ENCODE peak calls at places on chromosomes 13 and 19, in seven cellular contexts. M is HCT116, X is K562, W is Panc1, P is HepG2, I is GM12878, U is H1. A is an unnamed sample.

GRCh38 chr19:10735741-10736140 is 17.9 kb downstream of the DNM2 start:
- DNase-seq in M (no peak), X (no peak), W (no peak), P (no peak), I (no peak), U (no peak), A (no peak)

GRCh38 chr13:21537105-21537504 is 66.9 kb downstream of the MICU2 start:
- DNase-seq in M (no peak), X (no peak), W (no peak), P (no peak), I (no peak), U (no peak), A (no peak)

GRCh38 chr13:29081697-29082440 is 261.7 kb downstream of the MTUS2 start:
- DNase-seq in M (no peak), X (no peak), W (no peak), P (no peak), I (no peak), U (no peak), A (no peak)

GRCh38 chr13:45468676-45469075 is 3.9 kb downstream of the COG3 start:
- DNase-seq in M (no peak), X (peak), W (no peak), P (no peak), I (no peak), U (no peak), A (peak)

GRCh38 chr19:52602931-52603330 is 32.8 kb downstream of the ZNF701 start:
- DNase-seq in M (no peak), X (no peak), W (no peak), P (no peak), I (no peak), U (no peak), A (no peak)

GRCh38 chr19:29662604-29663404 is 2.5 kb upstream of the PLEKHF1 start:
- DNase-seq in M (no peak), X (peak), W (no peak), P (no peak), I (no peak), U (no peak), A (no peak)

GRCh38 chr19:34128558-34129250 is 43.6 kb upstream of the LSM14A start:
- DNase-seq in M (no peak), X (no peak), W (no peak), P (no peak), I (no peak), U (no peak), A (no peak)

GRCh38 chr13:57636811-57637210 is 5.3 kb downstream of the PCDH17 start:
- DNase-seq in M (no peak), X (no peak), W (no peak), P (no peak), I (no peak), U (no peak), A (no peak)

GRCh38 chr13:38405216-38405615 is 55.6 kb downstream of the UFM1 start:
- DNase-seq in M (no peak), X (no peak), W (no peak), P (no peak), I (no peak), U (no peak), A (no peak)

GRCh38 chr19:39397360-39398296 is 6.5 kb downstream of the MED29 start:
- DNase-seq in M (peak), X (peak), W (peak), P (peak), I (no peak), U (no peak), A (peak)

GRCh38 chr13:113465241-113465640 is 12.0 kb upstream of the ADPRHL1 start:
- DNase-seq in M (no peak), X (no peak), W (no peak), P (no peak), I (no peak), U (no peak), A (no peak)

GRCh38 chr19:40601061-40601973 is at the start of gene LTBP4:
- DNase-seq in M (no peak), X (peak), W (no peak), P (no peak), I (no peak), U (no peak), A (peak)

GRCh38 chr13:113989585-113990300 is 15.9 kb upstream of the C13orf46 start:
- DNase-seq in M (no peak), X (no peak), W (no peak), P (no peak), I (no peak), U (no peak), A (no peak)

GRCh38 chr19:44891016-44891882 is at the start of gene TOMM40:
- DNase-seq in M (no peak), X (no peak), W (no peak), P (peak), I (no peak), U (no peak), A (peak)
- TF ChIP-seq SIN3A in M (no peak), X (peak), W (peak), P (peak), I (peak), U (peak), A (no peak)

GRCh38 chr19:46915386-46915785 is 54.6 kb downstream of the ARHGAP35 start:
- DNase-seq in M (no peak), X (no peak), W (no peak), P (peak), I (no peak), U (no peak), A (no peak)
- TF ChIP-seq SIN3A in M (no peak), X (no peak), W (no peak), P (no peak), I (no peak), U (no peak), A (no peak)

DNA sequence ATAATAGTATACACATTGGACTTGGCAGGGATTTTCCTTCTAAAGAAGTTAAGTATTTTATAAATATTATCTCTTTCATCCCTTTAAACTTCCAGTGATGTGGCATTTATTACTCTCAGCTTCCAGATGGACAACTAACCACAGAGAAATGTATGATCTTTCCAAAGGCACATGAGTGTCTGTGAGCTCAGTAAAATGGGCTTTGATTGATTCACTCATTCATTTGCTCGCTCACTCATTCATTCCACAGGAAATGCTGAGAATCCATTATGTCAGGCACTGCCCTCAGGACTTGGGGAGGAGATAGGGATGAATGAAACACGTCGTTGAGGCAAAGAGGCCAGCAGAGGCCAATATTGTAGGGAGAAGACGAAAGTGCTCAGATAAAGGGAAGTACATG is 359.4 kb downstream of the EFNB2 start:
- DNase-seq in M (no peak), X (no peak), W (no peak), P (no peak), I (no peak), U (no peak), A (no peak)
- TF ChIP-seq SIN3A in M (no peak), X (no peak), W (no peak), P (no peak), I (no peak), U (no peak), A (no peak)

GRCh38 chr13:73222627-73223026 is 163.8 kb downstream of the KLF5 start:
- DNase-seq in M (no peak), X (no peak), W (no peak), P (no peak), I (no peak), U (no peak), A (no peak)

GRCh38 chr13:73220966-73221720 is 162.3 kb downstream of the KLF5 start:
- DNase-seq in M (no peak), X (no peak), W (no peak), P (no peak), I (no peak), U (no peak), A (no peak)

GRCh38 chr13:73224708-73225107 is 165.9 kb downstream of the KLF5 start:
- DNase-seq in M (no peak), X (no peak), W (no peak), P (no peak), I (no peak), U (no peak), A (no peak)

GRCh38 chr13:73225983-73226382 is 167.2 kb downstream of the KLF5 start:
- DNase-seq in M (no peak), X (no peak), W (no peak), P (no peak), I (no peak), U (no peak), A (no peak)

GRCh38 chr13:73223372-73223781 is 164.6 kb downstream of the KLF5 start:
- DNase-seq in M (no peak), X (no peak), W (no peak), P (no peak), I (peak), U (no peak), A (no peak)
- TF ChIP-seq SIN3A in M (no peak), X (no peak), W (no peak), P (no peak), I (no peak), U (no peak), A (no peak)

DNA sequence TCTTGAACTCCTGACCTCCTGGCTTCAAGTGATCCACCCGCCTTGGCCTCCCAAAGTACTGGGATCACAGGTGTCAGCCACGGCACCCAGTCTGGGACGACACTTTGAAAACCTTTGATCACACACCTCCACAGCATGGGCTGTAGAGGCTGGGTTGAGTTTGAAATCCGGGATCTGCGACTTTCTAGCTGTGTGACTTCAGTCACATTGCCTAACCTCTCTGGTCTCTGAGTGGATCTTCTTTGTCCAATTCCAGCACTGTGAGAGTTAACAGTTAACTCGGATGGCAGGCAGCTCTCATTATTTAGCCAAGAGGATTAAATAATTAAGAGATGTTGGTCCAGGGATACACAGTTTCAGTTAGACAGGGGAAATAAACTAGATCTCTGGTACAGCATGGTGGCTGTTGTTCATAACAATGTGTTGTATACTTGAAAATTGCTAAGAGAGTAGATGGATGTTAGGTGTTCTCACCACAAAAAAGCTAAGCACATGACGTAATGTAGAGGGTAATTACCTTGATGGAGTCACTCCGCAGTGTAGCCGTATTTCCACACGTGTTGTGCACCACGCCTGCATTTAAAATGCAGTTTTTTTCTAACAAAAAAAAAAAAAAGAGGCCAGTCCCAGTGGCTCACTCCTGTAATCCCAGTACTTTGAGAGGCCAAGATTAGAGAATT is 1.9 kb downstream of the GALP start:
- DNase-seq in M (no peak), X (no peak), W (no peak), P (no peak), I (no peak), U (no peak), A (no peak)
- TF ChIP-seq SIN3A in M (no peak), X (no peak), W (no peak), P (no peak), I (no peak), U (no peak), A (no peak)

GRCh38 chr13:78382481-78382880 is 220.9 kb downstream of the POU4F1 start:
- DNase-seq in M (no peak), X (no peak), W (no peak), P (no peak), I (no peak), U (no peak), A (no peak)
- TF ChIP-seq SIN3A in M (no peak), X (no peak), W (no peak), P (no peak), I (no peak), U (no peak), A (no peak)

GRCh38 chr19:43798546-43799409 is 3.5 kb downstream of the LYPD5 start:
- DNase-seq in M (peak), X (peak), W (no peak), P (no peak), I (no peak), U (no peak), A (peak)
- TF ChIP-seq SIN3A in M (peak), X (no peak), W (no peak), P (no peak), I (no peak), U (peak), A (no peak)

GRCh38 chr19:31023038-31023437 is 326.2 kb downstream of the TSHZ3 start:
- DNase-seq in M (no peak), X (no peak), W (no peak), P (no peak), I (no peak), U (no peak), A (peak)
- TF ChIP-seq SIN3A in M (no peak), X (no peak), W (no peak), P (no peak), I (no peak), U (no peak), A (no peak)

GRCh38 chr19:35433448-35433847 is 14.6 kb upstream of the FFAR2 start:
- DNase-seq in M (no peak), X (no peak), W (no peak), P (no peak), I (no peak), U (no peak), A (no peak)

GRCh38 chr19:35437152-35437951 is 10.7 kb upstream of the FFAR2 start:
- DNase-seq in M (no peak), X (no peak), W (no peak), P (no peak), I (no peak), U (no peak), A (no peak)

GRCh38 chr19:35439921-35440320 is 8.1 kb upstream of the FFAR2 start:
- DNase-seq in M (no peak), X (no peak), W (no peak), P (no peak), I (no peak), U (no peak), A (no peak)

GRCh38 chr19:35438527-35438926 is 9.5 kb upstream of the FFAR2 start:
- DNase-seq in M (no peak), X (no peak), W (no peak), P (no peak), I (no peak), U (no peak), A (no peak)

GRCh38 chr19:35436477-35437141 is 11.4 kb upstream of the FFAR2 start:
- DNase-seq in M (no peak), X (no peak), W (no peak), P (no peak), I (no peak), U (no peak), A (no peak)
- TF ChIP-seq SIN3A in M (no peak), X (no peak), W (no peak), P (no peak), I (no peak), U (no peak), A (no peak)

DNA sequence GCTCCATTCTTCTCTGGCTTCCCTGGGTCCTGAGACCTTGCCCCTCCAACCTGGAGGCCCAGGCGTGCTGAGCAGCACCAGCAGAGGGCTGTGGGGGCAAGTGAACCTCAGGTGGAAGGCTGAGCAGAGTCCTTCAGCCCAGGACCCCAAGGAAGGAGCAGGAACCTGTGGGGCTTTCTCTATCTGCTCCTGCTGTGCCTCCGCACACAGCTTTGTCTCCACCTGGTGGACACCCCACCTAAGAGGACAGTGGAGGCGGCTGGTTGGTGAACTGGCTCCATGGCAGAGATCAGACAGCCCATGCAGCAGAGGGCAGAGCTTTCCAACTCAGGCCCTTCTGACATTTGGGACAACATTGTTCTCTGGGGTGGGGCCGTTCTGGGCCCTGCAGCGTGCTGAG is 19.7 kb downstream of the ZFR2 start:
- DNase-seq in M (peak), X (peak), W (no peak), P (peak), I (no peak), U (no peak), A (peak)
- TF ChIP-seq SIN3A in M (no peak), X (no peak), W (no peak), P (no peak), I (no peak), U (no peak), A (no peak)